ENCODE peak calls at places on chromosomes 6 and 20, in six cellular contexts. K is adrenal gland, Q is spleen, Y is A549, M is lower leg skin, J is Peyer's patch. R is an unnamed sample.

GRCh38 chr6:53943410-53943809 is 148.6 kb downstream of the LRRC1 start:
- DNase-seq in K (no peak), Q (no peak), Y (no peak), M (no peak), J (no peak), R (no peak)

GRCh38 chr6:14001329-14002012 is 76.7 kb downstream of the RNF182 start:
- DNase-seq in K (no peak), Q (no peak), Y (peak), M (no peak), J (no peak), R (no peak)

GRCh38 chr6:101398716-101399626 is 5.5 kb downstream of the GRIK2 start:
- DNase-seq in K (no peak), Q (no peak), Y (no peak), M (no peak), J (no peak), R (no peak)

GRCh38 chr6:148760143-148760505 is 13.3 kb downstream of the UST start:
- DNase-seq in K (no peak), Q (no peak), Y (no peak), M (no peak), J (no peak), R (no peak)

GRCh38 chr6:135936606-135937005 is 85.1 kb downstream of the PDE7B start:
- DNase-seq in K (peak), Q (no peak), Y (peak), M (no peak), J (no peak), R (no peak)

GRCh38 chr20:50855498-50856474 is 60.9 kb downstream of the BCAS4 start:
- DNase-seq in K (peak), Q (no peak), Y (peak), M (peak), J (peak), R (peak)

GRCh38 chr6:47161176-47161687 is 119.1 kb upstream of the ADGRF1 start:
- DNase-seq in K (no peak), Q (no peak), Y (peak), M (peak), J (no peak), R (no peak)

GRCh38 chr20:58810116-58810878 is 40.4 kb downstream of the GNAS-AS1 start:
- DNase-seq in K (no peak), Q (no peak), Y (no peak), M (no peak), J (no peak), R (no peak)

GRCh38 chr6:14382381-14383236 is 265.0 kb downstream of the CD83 start:
- DNase-seq in K (no peak), Q (no peak), Y (no peak), M (no peak), J (no peak), R (no peak)

GRCh38 chr6:135311446-135312200 is 130.5 kb downstream of the MYB start:
- DNase-seq in K (no peak), Q (no peak), Y (no peak), M (no peak), J (no peak), R (no peak)

GRCh38 chr6:21970560-21970959 is 326.3 kb downstream of the PRL start:
- DNase-seq in K (no peak), Q (no peak), Y (no peak), M (no peak), J (no peak), R (no peak)

GRCh38 chr6:16800942-16801341 is 39.7 kb upstream of the ATXN1 start:
- DNase-seq in K (no peak), Q (no peak), Y (no peak), M (no peak), J (no peak), R (no peak)

GRCh38 chr20:3218307-3218988 is 9.2 kb downstream of the ITPA start:
- DNase-seq in K (peak), Q (peak), Y (peak), M (no peak), J (peak), R (peak)

GRCh38 chr20:640674-641515 is 12.1 kb downstream of the SRXN1 start:
- DNase-seq in K (no peak), Q (no peak), Y (no peak), M (no peak), J (no peak), R (no peak)

GRCh38 chr20:63625771-63626423 is 1.0 kb downstream of the GMEB2 start:
- DNase-seq in K (peak), Q (peak), Y (peak), M (no peak), J (no peak), R (peak)

GRCh38 chr6:91631227-91631626 is 1044.4 kb upstream of the MAP3K7 start:
- DNase-seq in K (no peak), Q (no peak), Y (no peak), M (no peak), J (no peak), R (no peak)

GRCh38 chr6:163347021-163347446 is 67.5 kb upstream of the QKI start:
- DNase-seq in K (no peak), Q (no peak), Y (no peak), M (no peak), J (no peak), R (no peak)

GRCh38 chr6:125789576-125790402 is 971 bp upstream of the NCOA7 start:
- DNase-seq in K (peak), Q (peak), Y (peak), M (peak), J (peak), R (peak)

DNA sequence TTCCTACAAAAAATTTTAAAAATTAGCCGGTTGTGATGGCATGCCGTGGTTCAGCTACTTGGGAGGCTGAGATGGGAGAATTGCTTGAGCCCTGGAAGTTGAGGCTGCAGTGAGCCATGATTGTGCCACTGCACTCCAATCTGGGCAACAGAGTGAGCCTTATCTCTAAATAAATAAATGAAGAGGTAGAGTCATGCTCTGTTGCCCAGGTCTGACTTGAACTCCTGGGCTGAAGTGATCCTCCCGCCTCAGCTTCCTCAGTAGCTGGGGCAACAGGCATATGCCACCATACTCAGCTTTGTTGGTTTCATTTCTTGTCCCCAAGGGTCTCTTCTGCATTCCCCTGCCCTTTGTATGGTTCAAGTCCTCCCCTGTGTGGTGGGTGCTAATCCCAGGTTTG is 17.0 kb downstream of the HSPA1B start:
- DNase-seq in K (no peak), Q (no peak), Y (no peak), M (no peak), J (no peak), R (no peak)
- TF ChIP-seq POLR2A in K (no peak), Q (no peak), Y (no peak), M (no peak), J (no peak), R (no peak)

GRCh38 chr20:36785308-36785707 is 11.7 kb upstream of the DSN1 start:
- DNase-seq in K (no peak), Q (no peak), Y (no peak), M (no peak), J (no peak), R (no peak)

GRCh38 chr20:36784116-36784515 is 10.6 kb upstream of the DSN1 start:
- DNase-seq in K (no peak), Q (no peak), Y (no peak), M (no peak), J (no peak), R (no peak)

GRCh38 chr20:36784900-36785299 is 11.3 kb upstream of the DSN1 start:
- DNase-seq in K (peak), Q (no peak), Y (no peak), M (no peak), J (no peak), R (no peak)

GRCh38 chr20:36786246-36786645 is 12.7 kb upstream of the DSN1 start:
- DNase-seq in K (no peak), Q (no peak), Y (no peak), M (no peak), J (no peak), R (no peak)

GRCh38 chr20:36786663-36787062 is 13.1 kb upstream of the DSN1 start:
- DNase-seq in K (no peak), Q (no peak), Y (no peak), M (no peak), J (no peak), R (no peak)
- H3K4me3 ChIP-seq in K (no peak), Q (no peak), Y (no peak), M (no peak), J (no peak), R (no peak)

GRCh38 chr6:10722820-10723651 is at the start of gene TMEM14C:
- DNase-seq in K (peak), Q (peak), Y (peak), M (peak), J (peak), R (peak)

GRCh38 chr6:10719386-10720228 is 3.3 kb upstream of the TMEM14C start:
- DNase-seq in K (peak), Q (no peak), Y (no peak), M (peak), J (no peak), R (peak)

GRCh38 chr6:10722570-10722819 is 375 bp upstream of the TMEM14C start:
- DNase-seq in K (no peak), Q (no peak), Y (no peak), M (no peak), J (no peak), R (no peak)

GRCh38 chr6:10720229-10720959 is 2.5 kb upstream of the TMEM14C start:
- DNase-seq in K (peak), Q (peak), Y (no peak), M (no peak), J (peak), R (peak)

DNA sequence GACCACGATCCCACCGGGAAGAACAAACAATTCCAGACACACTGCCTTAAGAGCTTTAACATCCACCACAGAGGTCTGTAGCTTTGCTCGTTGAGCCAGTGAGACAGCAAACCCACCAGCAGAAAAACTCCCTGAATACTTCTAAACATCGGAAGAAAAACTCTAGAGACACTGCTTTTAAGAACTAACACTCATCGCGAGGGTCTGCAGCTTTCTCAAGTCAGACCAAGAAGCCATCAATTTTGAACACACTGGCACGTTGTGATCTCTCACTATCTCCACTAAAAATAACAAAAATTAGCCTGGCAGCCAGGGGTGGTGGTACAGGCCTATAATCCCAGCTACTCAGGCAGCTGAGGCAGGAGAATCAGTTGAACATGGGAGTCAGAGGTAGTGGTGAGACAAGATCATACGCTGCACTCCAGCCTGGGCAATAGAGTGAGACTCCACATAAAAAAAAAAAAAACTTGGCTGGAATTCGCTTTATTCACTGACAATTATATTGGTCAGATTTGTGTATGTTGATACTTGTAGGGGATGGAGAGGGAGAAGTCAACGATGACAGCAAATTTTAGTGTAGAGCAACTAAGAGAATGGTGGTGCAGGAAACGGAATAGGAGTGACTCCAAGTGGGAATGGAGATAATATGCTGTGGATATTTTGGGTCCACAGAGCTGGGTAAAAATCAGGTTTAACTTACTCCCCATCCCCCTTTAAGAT is 860 bp upstream of the TMEM14C start:
- DNase-seq in K (no peak), Q (no peak), Y (no peak), M (no peak), J (no peak), R (no peak)
- TF ChIP-seq POLR2A in K (no peak), Q (no peak), Y (no peak), M (no peak), J (no peak), R (no peak)

DNA sequence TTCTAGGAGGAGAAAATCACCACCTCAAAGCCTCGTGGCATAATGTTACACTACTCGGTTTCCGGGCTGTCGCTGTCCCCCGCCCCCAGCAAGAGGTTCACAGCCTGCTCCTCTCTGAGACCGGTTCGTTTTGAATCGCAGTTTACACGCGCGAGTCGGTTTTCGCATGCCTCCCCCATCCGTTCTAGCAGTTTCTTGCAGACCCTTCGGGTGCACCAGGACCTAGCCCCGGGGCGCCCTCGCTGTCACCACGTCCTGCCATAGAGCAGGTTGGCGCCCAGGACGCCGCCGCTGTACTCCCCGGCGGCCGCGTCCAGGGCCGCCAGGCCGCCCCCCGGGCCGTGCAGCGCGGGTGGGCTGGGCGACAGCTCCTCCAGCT is 1.7 kb downstream of the NKX2-4 start:
- DNase-seq in K (no peak), Q (no peak), Y (no peak), M (no peak), J (no peak), R (no peak)
- H3K4me3 ChIP-seq in K (no peak), Q (peak), Y (no peak), M (no peak), J (peak), R (no peak)

GRCh38 chr6:116381000-116381399 is 10.3 kb downstream of the DSE start:
- DNase-seq in K (no peak), Q (no peak), Y (no peak), M (no peak), J (no peak), R (no peak)
- TF ChIP-seq POLR2A in K (no peak), Q (no peak), Y (no peak), M (no peak), J (no peak), R (no peak)

GRCh38 chr6:56689114-56689513 is 46.4 kb upstream of the DST start:
- DNase-seq in K (no peak), Q (no peak), Y (no peak), M (no peak), J (no peak), R (no peak)
- H3K4me3 ChIP-seq in K (no peak), Q (no peak), Y (no peak), M (no peak), J (peak), R (peak)

DNA sequence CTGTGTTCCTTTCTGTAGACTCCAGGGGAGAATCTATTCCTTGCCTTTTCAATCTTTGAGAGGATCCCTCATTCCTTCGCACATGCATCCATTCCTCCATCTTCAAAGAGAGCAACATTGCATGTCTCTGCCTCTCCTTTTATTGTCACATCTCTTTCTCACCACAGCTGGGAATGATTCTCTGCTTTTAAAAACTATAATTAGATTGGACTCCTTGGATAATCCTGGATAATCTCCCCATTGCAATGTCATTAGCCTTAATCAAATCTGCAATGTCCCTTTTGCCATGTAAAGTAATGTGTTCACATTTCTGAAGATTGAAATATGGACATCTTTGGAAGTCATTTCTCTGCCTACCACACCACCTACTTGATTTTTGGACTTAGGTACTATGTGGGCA is 750.1 kb downstream of the COL12A1 start:
- DNase-seq in K (no peak), Q (no peak), Y (no peak), M (no peak), J (no peak), R (no peak)
- TF ChIP-seq POLR2A in K (no peak), Q (no peak), Y (no peak), M (no peak), J (no peak), R (no peak)

GRCh38 chr6:107847844-107848802 is 24.0 kb upstream of the SCML4 start:
- DNase-seq in K (peak), Q (peak), Y (peak), M (peak), J (peak), R (peak)
- H3K4me3 ChIP-seq in K (no peak), Q (peak), Y (peak), M (no peak), J (peak), R (peak)

GRCh38 chr20:43462369-43463132 is 4.9 kb downstream of the SRSF6 start:
- DNase-seq in K (no peak), Q (no peak), Y (no peak), M (no peak), J (no peak), R (no peak)

GRCh38 chr20:43460172-43460829 is 2.6 kb downstream of the SRSF6 start:
- DNase-seq in K (no peak), Q (no peak), Y (no peak), M (no peak), J (no peak), R (no peak)

GRCh38 chr20:43459022-43459942 is 1.6 kb downstream of the SRSF6 start:
- DNase-seq in K (no peak), Q (no peak), Y (peak), M (peak), J (no peak), R (no peak)

GRCh38 chr20:43461894-43462293 is 4.2 kb downstream of the SRSF6 start:
- DNase-seq in K (no peak), Q (no peak), Y (no peak), M (no peak), J (no peak), R (no peak)

GRCh38 chr20:43460830-43461200 is 3.1 kb downstream of the SRSF6 start:
- DNase-seq in K (peak), Q (no peak), Y (no peak), M (no peak), J (no peak), R (no peak)
- TF ChIP-seq POLR2A in K (no peak), Q (no peak), Y (no peak), M (no peak), J (no peak), R (no peak)